ENCODE peak calls at places on chromosomes 13 and 19, in four cellular contexts. I is neural progenitor cell, X is COR-L47, C is brain microvascular endothelial cell. K is an unnamed sample.

GRCh38 chr19:41377977-41378707 is 1.8 kb downstream of the TMEM91 start:
- DNase-seq in I (peak), X (no peak), C (no peak), K (no peak)

GRCh38 chr19:20051841-20052768 is 12.8 kb upstream of the ZNF682 start:
- DNase-seq in I (peak), X (peak), C (peak), K (peak)

GRCh38 chr19:18349524-18350128 is 9.2 kb downstream of the PGPEP1 start:
- DNase-seq in I (peak), X (no peak), C (peak), K (no peak)

GRCh38 chr19:10962863-10963262 is 2.0 kb downstream of the SMARCA4 start:
- DNase-seq in I (no peak), X (no peak), C (no peak), K (no peak)

GRCh38 chr13:46698015-46698414 is 98.9 kb downstream of the ESD start:
- DNase-seq in I (no peak), X (no peak), C (no peak), K (no peak)

GRCh38 chr19:40216777-40217026 is 1.5 kb downstream of the TTC9B start:
- DNase-seq in I (no peak), X (no peak), C (no peak), K (no peak)

GRCh38 chr19:9139609-9140158 is 513 bp upstream of the ZNF317 start:
- DNase-seq in I (no peak), X (no peak), C (no peak), K (no peak)

GRCh38 chr19:33195711-33196347 is 1.7 kb downstream of the LRP3 start:
- DNase-seq in I (no peak), X (no peak), C (no peak), K (no peak)

GRCh38 chr19:48465215-48465614 is 4.0 kb upstream of the CYTH2 start:
- DNase-seq in I (no peak), X (no peak), C (no peak), K (no peak)

GRCh38 chr13:26202365-26202972 is 19.6 kb downstream of the RNF6 start:
- DNase-seq in I (no peak), X (no peak), C (no peak), K (no peak)

GRCh38 chr19:18460313-18460712 is 22.4 kb upstream of the ISYNA1 start:
- DNase-seq in I (no peak), X (no peak), C (peak), K (no peak)

K was measured in DMS153.